ENCODE peak calls at places on chromosomes 4 and X, in ten cellular contexts. K is stomach, V is ovary, F is sigmoid colon, N is AG09309, S is lower leg skin, Q is mucosa of descending colon, R is psoas muscle, G is left ventricle myocardium inferior, O is astrocyte. P is an unnamed sample.

GRCh38 chrX:40340116-40340515 is 240.7 kb upstream of the ATP6AP2 start:
- DNase-seq in N (no peak), O (no peak), F (no peak), S (no peak), G (no peak), Q (no peak), R (no peak), V (no peak), K (no peak), P (no peak)

GRCh38 chr4:100828986-100829685 is 311.3 kb upstream of the EMCN start:
- DNase-seq in N (peak), K (no peak), Q (no peak), S (no peak), O (peak), F (no peak), G (no peak), R (no peak), V (no peak), P (no peak)

GRCh38 chrX:34147345-34147744 is 15.2 kb upstream of the FAM47A start:
- DNase-seq in N (no peak), G (no peak), K (no peak), F (no peak), O (no peak), V (no peak), S (no peak), R (no peak), Q (no peak), P (no peak)

GRCh38 chr4:173398251-173398650 is 665 bp downstream of the SCRG1 start:
- DNase-seq in F (no peak), K (no peak), Q (no peak), V (no peak), S (no peak), O (no peak), N (no peak), G (no peak), R (no peak), P (no peak)

GRCh38 chrX:150694738-150695410 is 1.7 kb downstream of the MTMR1 start:
- DNase-seq in N (no peak), O (no peak), V (no peak), F (no peak), R (no peak), K (no peak), G (no peak), S (no peak), Q (no peak), P (no peak)

GRCh38 chr4:15682340-15682725 is 706 bp downstream of the FAM200B start:
- DNase-seq in R (no peak), N (no peak), O (no peak), K (no peak), Q (no peak), G (no peak), F (no peak), V (no peak), S (no peak), P (no peak)

GRCh38 chr4:8913121-8913857 is 41.6 kb upstream of the HMX1 start:
- DNase-seq in V (no peak), K (peak), G (no peak), S (peak), Q (no peak), O (no peak), R (peak), N (no peak), F (peak), P (no peak)

GRCh38 chrX:9431281-9431680 is 33.6 kb upstream of the TBL1X start:
- DNase-seq in R (no peak), K (no peak), F (no peak), S (no peak), N (no peak), Q (no peak), G (no peak), O (no peak), V (no peak), P (no peak)

GRCh38 chrX:45229348-45229747 is 28.7 kb upstream of the DIPK2B start:
- DNase-seq in R (no peak), N (no peak), G (no peak), O (no peak), F (no peak), V (no peak), Q (no peak), K (no peak), S (no peak), P (no peak)

DNA sequence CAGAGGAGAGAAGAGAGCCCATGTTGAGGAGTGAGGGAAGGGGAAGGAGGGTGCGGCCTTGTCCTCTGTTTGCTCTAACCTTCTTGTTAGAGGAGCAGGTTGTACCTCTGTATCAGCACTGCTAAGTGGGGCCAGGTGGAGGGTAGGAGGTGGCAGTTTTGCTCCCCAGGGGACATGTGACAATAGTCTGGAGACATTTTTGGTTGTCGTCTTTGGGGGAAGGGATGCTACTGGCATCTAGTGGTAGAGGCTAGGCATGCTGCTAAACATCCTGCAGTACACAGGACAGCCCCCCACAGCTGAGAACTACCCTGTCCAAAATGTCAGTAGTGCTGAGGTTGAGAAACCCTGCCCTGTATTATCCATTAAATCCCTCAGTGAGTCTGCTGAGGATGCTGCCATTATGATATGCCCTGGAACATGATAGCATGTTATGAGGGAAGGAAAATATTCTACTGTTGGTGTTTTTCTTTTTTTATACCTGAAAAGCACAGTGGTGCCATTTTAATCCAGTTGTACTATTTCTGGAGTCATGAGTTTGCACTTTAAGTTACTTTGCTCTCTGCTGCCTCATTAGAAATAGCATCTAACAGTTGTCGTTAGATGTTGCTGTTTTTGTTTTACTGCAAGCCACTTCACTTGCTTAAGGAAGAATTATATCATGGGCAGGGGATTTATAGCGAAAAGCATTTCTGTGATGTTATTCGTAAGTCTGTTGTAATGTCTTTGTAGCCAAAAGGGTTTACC is 90.6 kb downstream of the LRP2BP start:
- DNase-seq in F (no peak), S (no peak), G (no peak), K (no peak), V (no peak), O (no peak), N (no peak), R (no peak), Q (peak), P (no peak)
- TF ChIP-seq CTCF in F (no peak), S (no peak), G (peak), K (no peak), V (no peak), O (peak), N (peak), R (peak), Q (no peak), P (peak)

GRCh38 chr4:115664285-115664684 is 550.9 kb upstream of the NDST4 start:
- DNase-seq in Q (no peak), V (no peak), S (no peak), F (no peak), O (no peak), N (no peak), K (no peak), R (no peak), G (no peak), P (no peak)
- H3K4me3 ChIP-seq in Q (no peak), V (no peak), S (no peak), F (no peak), O (no peak), N (no peak), K (no peak), R (no peak), G (no peak), P (no peak)

DNA sequence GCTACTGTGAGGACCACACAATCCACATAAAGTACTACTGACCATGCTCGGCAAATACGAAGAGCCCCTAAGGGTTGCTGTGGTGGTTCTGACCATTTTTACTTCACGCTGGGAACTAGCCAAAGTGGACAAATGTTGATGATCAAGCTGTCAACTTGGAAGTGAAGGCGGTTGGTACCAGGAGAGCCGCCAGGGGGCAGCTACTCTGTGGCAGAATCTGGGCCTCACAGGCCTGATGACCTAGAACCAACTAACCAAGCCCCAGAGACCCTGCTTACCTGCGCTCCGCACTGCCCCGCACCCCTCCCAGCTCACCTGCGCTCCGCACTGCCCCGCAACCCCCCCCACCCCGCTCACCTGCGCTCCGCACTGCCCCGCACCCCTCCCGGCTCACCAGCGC is 5.6 kb downstream of the GAK start:
- DNase-seq in G (no peak), S (no peak), V (no peak), K (peak), R (peak), Q (no peak), F (no peak), N (no peak), O (no peak), P (no peak)
- TF ChIP-seq CTCF in G (no peak), S (no peak), V (no peak), K (peak), R (no peak), Q (no peak), F (no peak), N (peak), O (peak), P (peak)

GRCh38 chr4:43410636-43411035 is 518.1 kb downstream of the GRXCR1 start:
- DNase-seq in R (no peak), N (no peak), K (no peak), F (no peak), G (no peak), V (no peak), O (no peak), S (no peak), Q (no peak), P (no peak)
- H3K4me3 ChIP-seq in R (no peak), N (no peak), K (no peak), F (no peak), G (no peak), V (no peak), O (no peak), S (no peak), Q (no peak), P (no peak)

P was measured in AG04450.